ENCODE peak calls at places on chromosomes 5 and 9, in four cellular contexts. C is vagina, T is choroid plexus epithelial cell, Q is heart left ventricle. K is an unnamed sample.

GRCh38 chr9:93594041-93594756 is 17.8 kb downstream of the PHF2 start:
- DNase-seq in C (peak), T (no peak), Q (no peak), K (no peak)

GRCh38 chr9:123725389-123725788 is 204.5 kb downstream of the DENND1A start:
- DNase-seq in C (no peak), T (peak), Q (no peak), K (no peak)

GRCh38 chr5:150904479-150905311 is at the start of gene ZNF300:
- DNase-seq in C (peak), T (peak), Q (peak), K (peak)

GRCh38 chr9:77933976-77934375 is 97.6 kb downstream of the GNAQ start:
- DNase-seq in C (no peak), T (no peak), Q (no peak), K (no peak)

GRCh38 chr9:34555002-34555348 is 32.2 kb upstream of the ENHO start:
- DNase-seq in C (no peak), T (peak), Q (no peak), K (no peak)

GRCh38 chr9:12629091-12629490 is 64.1 kb upstream of the TYRP1 start:
- DNase-seq in C (no peak), T (no peak), Q (no peak), K (no peak)

GRCh38 chr5:81817980-81818379 is 67.1 kb upstream of the SSBP2 start:
- DNase-seq in C (no peak), T (no peak), Q (no peak), K (no peak)

GRCh38 chr5:132481243-132482211 is 9.0 kb downstream of the IRF1 start:
- DNase-seq in C (no peak), T (no peak), Q (no peak), K (no peak)

GRCh38 chr9:17744786-17745185 is 165.9 kb downstream of the SH3GL2 start:
- DNase-seq in C (no peak), T (peak), Q (no peak), K (no peak)

GRCh38 chr5:85049020-85049419 is 664.3 kb upstream of the EDIL3 start:
- DNase-seq in C (no peak), T (peak), Q (no peak), K (no peak)

GRCh38 chr5:65721050-65721774 is 697 bp downstream of the SGTB start:
- DNase-seq in C (no peak), T (peak), Q (peak), K (no peak)

GRCh38 chr5:59897075-59897474 is 3.5 kb upstream of the PDE4D start:
- DNase-seq in C (no peak), T (no peak), Q (no peak), K (no peak)

GRCh38 chr5:69217154-69217731 is 17.4 kb upstream of the CDK7 start:
- DNase-seq in C (no peak), T (no peak), Q (no peak), K (no peak)

GRCh38 chr9:33465596-33466564 is 7.8 kb downstream of the NOL6 start:
- DNase-seq in C (peak), T (no peak), Q (no peak), K (no peak)

GRCh38 chr9:125507247-125507646 is 199.8 kb downstream of the MAPKAP1 start:
- DNase-seq in C (no peak), T (no peak), Q (no peak), K (no peak)

GRCh38 chr5:148465381-148466290 is 81.9 kb downstream of the FBXO38 start:
- DNase-seq in C (no peak), T (no peak), Q (no peak), K (no peak)

GRCh38 chr9:109072810-109073435 is 46.8 kb downstream of the TMEM245 start:
- DNase-seq in C (no peak), T (no peak), Q (no peak), K (no peak)

GRCh38 chr9:13532407-13532806 is 252.9 kb upstream of the MPDZ start:
- DNase-seq in C (no peak), T (no peak), Q (no peak), K (no peak)

GRCh38 chr5:168951341-168951740 is 349.6 kb downstream of the SLIT3 start:
- DNase-seq in C (no peak), T (no peak), Q (no peak), K (no peak)

GRCh38 chr9:89603629-89604462 is 966 bp upstream of the GADD45G start:
- DNase-seq in C (no peak), T (peak), Q (peak), K (no peak)

GRCh38 chr5:180172447-180173197 is 36.4 kb downstream of the RASGEF1C start:
- DNase-seq in C (no peak), T (peak), Q (peak), K (no peak)

GRCh38 chr5:158382473-158382872 is 523.5 kb upstream of the CLINT1 start:
- DNase-seq in C (peak), T (peak), Q (peak), K (peak)

GRCh38 chr5:111233050-111233370 is 8.8 kb downstream of the CAMK4 start:
- DNase-seq in C (no peak), T (no peak), Q (no peak), K (no peak)

GRCh38 chr5:102211165-102211564 is 84.9 kb downstream of the SLCO4C1 start:
- DNase-seq in C (no peak), T (no peak), Q (no peak), K (no peak)
- TF ChIP-seq CTCF in C (no peak), T (no peak), Q (no peak), K (no peak)

DNA sequence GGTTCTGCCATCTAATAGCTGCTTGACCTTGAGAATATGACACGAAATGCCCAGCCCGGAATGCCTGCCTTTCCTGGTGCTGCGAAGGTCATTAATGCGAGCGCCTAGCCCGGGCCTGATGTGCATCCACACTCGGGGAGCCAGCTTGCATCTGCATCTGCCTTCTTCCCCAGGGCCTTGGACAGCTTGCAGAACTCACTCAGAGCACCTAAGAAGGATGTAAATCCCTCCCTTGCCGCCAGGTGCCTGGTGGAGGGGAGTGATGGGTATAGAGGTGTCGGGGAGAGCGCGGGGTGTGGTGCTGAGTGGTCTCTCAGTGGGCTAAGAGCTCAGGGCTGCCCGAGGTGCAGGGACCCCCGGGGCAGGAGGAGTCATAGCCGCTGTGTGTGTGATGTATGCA is 127.2 kb downstream of the MRPL36 start:
- DNase-seq in C (no peak), T (no peak), Q (no peak), K (no peak)
- TF ChIP-seq CTCF in C (no peak), T (peak), Q (no peak), K (no peak)

DNA sequence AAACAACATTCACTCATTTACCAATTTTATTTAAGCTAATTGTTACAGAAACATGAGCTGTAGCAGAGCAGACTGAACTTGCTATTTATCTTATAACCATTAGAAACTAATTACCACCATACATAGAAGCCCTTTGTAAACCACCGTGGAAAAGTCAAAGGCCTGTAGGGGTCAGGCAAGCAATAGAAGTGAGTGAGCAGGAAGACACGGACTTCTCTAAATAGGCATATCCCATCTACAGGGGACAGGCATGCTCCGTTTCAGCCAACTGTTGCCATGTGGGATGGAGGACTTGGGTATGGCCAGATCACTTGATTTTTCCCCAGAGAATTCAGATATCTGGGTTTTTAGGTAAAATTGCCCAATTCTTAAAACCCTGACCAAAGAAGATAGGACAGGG is 44.8 kb downstream of the PRRC1 start:
- DNase-seq in C (no peak), T (peak), Q (no peak), K (no peak)
- TF ChIP-seq CTCF in C (no peak), T (peak), Q (peak), K (peak)

DNA sequence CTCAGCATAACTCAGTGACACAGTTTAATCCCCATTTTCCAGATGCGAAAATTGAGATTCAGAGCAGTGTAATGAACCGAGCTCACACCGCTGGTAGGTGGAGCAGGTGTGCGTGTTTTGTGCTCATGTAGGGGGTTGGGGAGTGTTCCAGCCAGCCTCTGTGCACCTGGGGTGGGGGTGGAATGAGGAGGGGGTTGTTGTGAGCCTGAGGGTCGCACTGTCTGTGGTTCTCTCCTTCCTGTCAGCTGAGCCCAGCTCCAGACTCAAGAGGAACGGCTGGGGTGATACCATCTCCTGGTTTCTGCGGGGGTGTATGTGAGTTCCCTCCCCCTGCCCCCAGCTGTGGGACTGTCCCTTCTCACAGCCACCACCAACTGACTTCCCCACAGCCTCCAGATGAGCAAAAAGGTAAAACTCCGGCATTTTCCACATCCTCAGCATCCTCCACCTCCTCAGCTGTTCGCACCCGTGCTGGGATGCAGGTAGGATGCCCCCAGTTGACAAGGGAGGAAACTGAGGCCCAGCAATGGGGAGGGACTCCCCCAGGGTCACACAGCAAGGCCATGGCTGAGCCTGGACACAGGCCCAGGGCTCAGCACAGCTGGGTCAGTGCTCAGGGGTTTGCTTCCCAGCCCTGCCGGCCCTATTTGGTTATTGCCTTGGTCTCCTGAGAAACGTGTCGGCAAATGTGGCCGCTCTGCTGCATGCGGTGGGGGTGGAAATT is 2.1 kb downstream of the SH2D3C start:
- DNase-seq in C (no peak), T (no peak), Q (no peak), K (peak)
- TF ChIP-seq CTCF in C (no peak), T (no peak), Q (no peak), K (no peak)

DNA sequence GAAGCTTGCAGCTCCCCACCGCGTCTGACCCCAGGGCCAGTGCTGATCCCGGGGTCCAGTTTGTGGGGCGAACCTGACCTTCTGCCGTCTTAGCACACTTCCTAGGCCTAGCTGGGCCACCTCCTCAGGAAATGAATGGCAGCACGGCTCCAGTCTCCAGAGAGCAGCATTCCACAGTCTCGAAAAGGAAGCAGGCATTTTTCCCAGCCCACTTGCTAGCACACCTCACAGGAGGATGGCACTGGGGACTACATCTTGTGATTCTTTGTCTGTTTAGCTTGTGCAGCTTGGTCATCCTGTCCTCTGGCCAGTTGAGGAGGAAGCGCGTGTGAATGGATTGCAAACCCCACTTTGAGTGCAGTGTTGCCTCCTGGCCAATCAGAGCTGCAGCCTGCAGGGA is 308.0 kb upstream of the IRX2 start:
- DNase-seq in C (peak), T (no peak), Q (no peak), K (no peak)
- TF ChIP-seq CTCF in C (no peak), T (no peak), Q (no peak), K (no peak)

GRCh38 chr5:171152382-171152781 is 156.7 kb upstream of the TLX3 start:
- DNase-seq in C (no peak), T (peak), Q (no peak), K (no peak)
- TF ChIP-seq CTCF in C (no peak), T (peak), Q (no peak), K (no peak)

GRCh38 chr5:177380805-177381126 is 3.5 kb upstream of the SLC34A1 start:
- DNase-seq in C (no peak), T (no peak), Q (no peak), K (no peak)
- TF ChIP-seq CTCF in C (no peak), T (no peak), Q (no peak), K (no peak)

GRCh38 chr5:154999865-155000264 is 13.7 kb upstream of the KIF4B start:
- DNase-seq in C (no peak), T (no peak), Q (no peak), K (no peak)

GRCh38 chr5:155008669-155009068 is 4.9 kb upstream of the KIF4B start:
- DNase-seq in C (no peak), T (no peak), Q (no peak), K (no peak)

GRCh38 chr5:155001523-155001922 is 12.0 kb upstream of the KIF4B start:
- DNase-seq in C (no peak), T (no peak), Q (no peak), K (no peak)

GRCh38 chr5:155004138-155004744 is 9.3 kb upstream of the KIF4B start:
- DNase-seq in C (no peak), T (peak), Q (no peak), K (no peak)
- TF ChIP-seq CTCF in C (no peak), T (peak), Q (peak), K (no peak)

GRCh38 chr5:2206244-2207108 is 323.8 kb upstream of the IRX4 start:
- DNase-seq in C (peak), T (no peak), Q (no peak), K (no peak)

GRCh38 chr5:2203774-2204173 is 321.0 kb upstream of the IRX4 start:
- DNase-seq in C (no peak), T (no peak), Q (no peak), K (no peak)

GRCh38 chr5:2205185-2205585 is 322.5 kb upstream of the IRX4 start:
- DNase-seq in C (peak), T (no peak), Q (no peak), K (no peak)

GRCh38 chr5:2205596-2205995 is 322.9 kb upstream of the IRX4 start:
- DNase-seq in C (peak), T (no peak), Q (no peak), K (no peak)

DNA sequence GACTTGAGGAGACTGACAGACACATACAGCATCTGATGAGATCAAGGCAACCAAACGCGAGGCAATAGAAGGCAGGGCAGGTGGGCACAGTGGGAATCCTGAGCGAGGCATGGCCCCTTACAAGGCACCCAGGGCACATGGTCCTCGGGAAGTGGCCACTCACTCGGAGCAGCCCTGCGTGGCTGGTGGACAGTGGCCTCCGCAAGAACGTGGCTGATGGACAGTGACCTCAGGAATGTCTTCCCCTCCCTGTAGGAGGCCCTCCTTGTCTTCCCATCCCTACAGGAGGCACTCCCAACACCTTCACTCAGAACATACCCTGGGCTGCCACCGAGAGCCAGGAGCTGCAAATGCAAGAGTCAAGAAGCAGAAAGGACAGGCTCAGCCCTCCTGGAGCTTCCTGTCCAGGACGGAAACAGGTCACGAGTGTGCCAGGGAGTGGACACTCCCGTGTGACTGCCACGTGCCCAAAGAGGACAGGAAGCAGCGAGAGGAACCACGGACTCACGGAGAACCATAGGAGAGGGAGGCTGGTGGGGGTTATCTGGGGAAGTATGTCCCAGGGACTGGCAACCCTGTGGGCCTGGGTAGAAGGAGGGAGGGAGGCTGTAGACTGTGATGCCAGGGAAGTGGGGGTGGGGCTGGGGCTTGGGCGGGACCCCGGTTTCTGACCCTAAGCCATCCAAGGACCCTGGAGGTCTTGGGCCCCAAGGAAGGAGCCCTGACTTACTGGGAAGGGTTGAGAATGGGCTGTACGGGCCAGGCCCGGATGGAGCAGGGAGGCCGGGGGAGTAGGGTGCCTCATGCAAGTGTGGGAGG is 321.9 kb upstream of the IRX4 start:
- DNase-seq in C (peak), T (no peak), Q (no peak), K (no peak)
- TF ChIP-seq CTCF in C (no peak), T (no peak), Q (no peak), K (no peak)

DNA sequence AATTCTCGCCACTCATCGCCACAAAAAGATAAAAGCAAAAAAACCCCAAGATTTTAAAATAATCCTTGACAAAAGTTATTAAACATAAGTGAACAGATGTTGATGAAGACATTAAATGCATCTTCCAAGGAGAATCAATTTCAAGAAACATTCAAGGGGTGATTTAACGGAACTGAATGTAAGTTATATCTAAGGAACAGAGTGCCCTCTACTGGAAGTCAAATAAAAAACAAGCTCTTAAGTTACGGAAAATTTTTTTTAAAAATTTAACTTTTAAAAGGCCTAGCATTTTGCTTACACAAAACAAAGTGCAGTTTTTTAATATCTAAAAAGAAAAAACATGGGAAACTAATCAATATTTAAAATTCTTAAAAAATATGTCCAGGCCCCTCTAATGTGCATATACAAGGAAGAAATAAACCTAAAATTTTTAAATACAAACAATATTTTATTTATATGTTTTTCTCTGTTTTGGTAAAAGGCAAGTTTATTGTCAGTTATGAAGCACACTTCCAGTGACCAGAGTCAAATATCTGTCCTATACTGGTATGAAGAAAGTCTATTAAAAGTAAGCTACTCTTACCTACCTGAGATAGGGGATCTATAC is 28.0 kb downstream of the TEX10 start:
- DNase-seq in C (no peak), T (peak), Q (no peak), K (no peak)
- TF ChIP-seq CTCF in C (no peak), T (peak), Q (peak), K (peak)

K was measured in CD14-positive monocyte.